ENCODE peak calls at places on chromosomes 7 and 10, in four cellular contexts. One of them, this sample, is unnamed.

GRCh38 chr10:24174014-24174413 is 34.9 kb upstream of the KIAA1217 start:
- DNase-seq in IMR-90: no peak
- DNase-seq in PC-3: peak; percentile 79
- DNase-seq in HCT116: no peak
- DNase-seq in this sample: no peak

GRCh38 chr7:149772236-149772820 is 1.1 kb downstream of the ZNF467 start:
- DNase-seq in IMR-90: no peak
- DNase-seq in PC-3: no peak
- DNase-seq in HCT116: no peak
- DNase-seq in this sample: no peak

GRCh38 chr7:80087051-80087767 is 47.4 kb upstream of the GNAI1 start:
- DNase-seq in HCT116: peak; percentile 27
- DNase-seq in IMR-90: peak; percentile 82
- DNase-seq in PC-3: peak; percentile 19
- DNase-seq in this sample: no peak

GRCh38 chr7:29336851-29337627 is 142.5 kb downstream of the CHN2 start:
- DNase-seq in PC-3: no peak
- DNase-seq in HCT116: no peak
- DNase-seq in IMR-90: no peak
- DNase-seq in this sample: peak; percentile 44

GRCh38 chr10:86368987-86369386 is 2.4 kb upstream of the GRID1 start:
- DNase-seq in HCT116: no peak
- DNase-seq in PC-3: no peak
- DNase-seq in IMR-90: no peak
- DNase-seq in this sample: peak; percentile 7

GRCh38 chr10:102299873-102300272 is 54.5 kb downstream of the GBF1 start:
- DNase-seq in PC-3: peak; percentile 33
- DNase-seq in IMR-90: peak; percentile 76
- DNase-seq in HCT116: no peak
- DNase-seq in this sample: no peak

GRCh38 chr10:75187961-75188426 is 22.6 kb upstream of the VDAC2 start:
- DNase-seq in IMR-90: peak; percentile 74
- DNase-seq in PC-3: peak; percentile 99
- DNase-seq in HCT116: peak; percentile 52
- DNase-seq in this sample: peak; percentile 65

GRCh38 chr7:37265006-37265405 is 183.7 kb downstream of the ELMO1 start:
- DNase-seq in HCT116: no peak
- DNase-seq in PC-3: no peak
- DNase-seq in IMR-90: no peak
- DNase-seq in this sample: no peak

GRCh38 chr7:81842361-81842760 is 72.5 kb upstream of the HGF start:
- DNase-seq in IMR-90: no peak
- DNase-seq in PC-3: no peak
- DNase-seq in HCT116: no peak
- DNase-seq in this sample: no peak

GRCh38 chr7:13062596-13062995 is 375.2 kb downstream of the ARL4A start:
- DNase-seq in HCT116: no peak
- DNase-seq in IMR-90: no peak
- DNase-seq in PC-3: no peak
- DNase-seq in this sample: no peak

GRCh38 chr10:22317121-22317370 is 858 bp downstream of the COMMD3 start:
- DNase-seq in HCT116: no peak
- DNase-seq in IMR-90: no peak
- DNase-seq in PC-3: no peak
- DNase-seq in this sample: no peak

GRCh38 chr10:66804911-66805310 is 120.9 kb upstream of the LRRTM3 start:
- DNase-seq in PC-3: no peak
- DNase-seq in HCT116: no peak
- DNase-seq in IMR-90: peak; percentile 12
- DNase-seq in this sample: no peak

GRCh38 chr7:727104-727805 is at the start of gene PRKAR1B:
- DNase-seq in HCT116: no peak
- DNase-seq in PC-3: peak; percentile 20
- DNase-seq in IMR-90: no peak
- DNase-seq in this sample: peak; percentile 54

GRCh38 chr7:28955723-28956607 is 2.2 kb downstream of the TRIL start:
- DNase-seq in HCT116: no peak
- DNase-seq in IMR-90: peak; percentile 4
- DNase-seq in PC-3: peak; percentile 80
- DNase-seq in this sample: peak; percentile 89

GRCh38 chr10:86194684-86195083 is 171.9 kb downstream of the GRID1 start:
- DNase-seq in HCT116: no peak
- DNase-seq in IMR-90: no peak
- DNase-seq in PC-3: no peak
- DNase-seq in this sample: no peak

GRCh38 chr10:50990568-50991495 is 83.5 kb upstream of the PRKG1 start:
- DNase-seq in HCT116: peak; percentile 45
- DNase-seq in PC-3: peak; percentile 87
- DNase-seq in IMR-90: peak; percentile 95
- DNase-seq in this sample: no peak

GRCh38 chr7:8113184-8113583 is 144.6 kb downstream of the GLCCI1 start:
- DNase-seq in PC-3: no peak
- DNase-seq in IMR-90: no peak
- DNase-seq in HCT116: no peak
- DNase-seq in this sample: no peak

GRCh38 chr7:151206914-151207313 is 3.4 kb downstream of the H2BK1 start:
- DNase-seq in PC-3: no peak
- DNase-seq in IMR-90: no peak
- DNase-seq in HCT116: no peak
- DNase-seq in this sample: no peak

GRCh38 chr7:19215421-19215820 is 70.2 kb upstream of the FERD3L start:
- DNase-seq in IMR-90: peak; percentile 88
- DNase-seq in HCT116: no peak
- DNase-seq in PC-3: peak; percentile 49
- DNase-seq in this sample: no peak

GRCh38 chr10:49118450-49118849 is 3.1 kb upstream of the VSTM4 start:
- DNase-seq in PC-3: no peak
- DNase-seq in IMR-90: no peak
- DNase-seq in HCT116: no peak
- DNase-seq in this sample: no peak

GRCh38 chr7:135260930-135261721 is 27.5 kb downstream of the STRA8 start:
- DNase-seq in HCT116: no peak
- DNase-seq in PC-3: no peak
- DNase-seq in IMR-90: peak; percentile 11
- DNase-seq in this sample: no peak

GRCh38 chr7:82714883-82715282 is 271.3 kb upstream of the CACNA2D1 start:
- DNase-seq in PC-3: no peak
- DNase-seq in HCT116: no peak
- DNase-seq in IMR-90: peak; percentile 46
- DNase-seq in this sample: no peak

GRCh38 chr10:14736600-14737081 is 38.1 kb downstream of the FAM107B start:
- DNase-seq in PC-3: no peak
- DNase-seq in IMR-90: peak; percentile 77
- DNase-seq in HCT116: no peak
- DNase-seq in this sample: no peak

GRCh38 chr10:63611078-63611477 is 89.9 kb downstream of the REEP3 start:
- DNase-seq in PC-3: peak; percentile 64
- DNase-seq in HCT116: no peak
- DNase-seq in IMR-90: peak; percentile 52
- DNase-seq in this sample: no peak

GRCh38 chr10:29256019-29256418 is 32.9 kb upstream of the LYZL1 start:
- DNase-seq in IMR-90: no peak
- DNase-seq in HCT116: no peak
- DNase-seq in PC-3: no peak
- DNase-seq in this sample: no peak

GRCh38 chr10:7608001-7608400 is 58.8 kb downstream of the ITIH5 start:
- DNase-seq in HCT116: no peak
- DNase-seq in PC-3: no peak
- DNase-seq in IMR-90: no peak
- DNase-seq in this sample: no peak

DNA sequence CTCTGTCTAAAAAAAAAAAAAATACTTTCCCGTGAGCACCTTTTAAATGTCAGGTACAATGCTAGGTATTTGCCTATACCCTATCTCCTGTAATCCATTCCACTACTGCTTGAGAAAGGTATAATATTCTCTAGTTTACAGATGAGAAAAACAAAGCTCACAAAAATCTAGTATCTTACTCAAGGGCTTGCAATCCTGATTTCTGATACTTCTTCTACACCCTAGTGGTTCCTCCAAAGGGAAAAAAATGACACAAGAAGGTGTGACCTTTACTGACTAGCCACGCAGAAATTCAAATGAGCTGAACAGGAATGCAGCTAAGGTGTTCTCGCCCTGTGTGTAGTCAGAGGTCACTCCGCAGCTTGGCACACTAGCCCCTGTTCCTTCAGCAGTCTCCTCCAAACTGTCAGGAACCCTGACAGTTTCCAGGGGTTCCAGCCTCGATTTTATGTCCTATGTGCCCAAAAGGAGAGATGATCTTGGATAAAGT is 59.5 kb upstream of the TM9SF3 start:
- DNase-seq in HCT116: no peak
- DNase-seq in PC-3: no peak
- DNase-seq in IMR-90: no peak
- DNase-seq in this sample: no peak
- H3K4me1 ChIP-seq in HCT116: peaks cover 11% of the 10 kb centered on the region
- H3K4me1 ChIP-seq in PC-3: no peaks in the 10 kb centered on the region
- H3K4me1 ChIP-seq in IMR-90: no peaks in the 10 kb centered on the region
- H3K4me1 ChIP-seq in this sample: peaks cover under 1% of the 10 kb centered on the region

GRCh38 chr10:78011065-78011464 is 18.2 kb downstream of the POLR3A start:
- DNase-seq in PC-3: no peak
- DNase-seq in IMR-90: no peak
- DNase-seq in HCT116: no peak
- DNase-seq in this sample: no peak

GRCh38 chr10:78010278-78010677 is 19.0 kb downstream of the POLR3A start:
- DNase-seq in IMR-90: no peak
- DNase-seq in HCT116: no peak
- DNase-seq in PC-3: no peak
- DNase-seq in this sample: no peak

GRCh38 chr10:78013564-78013963 is 15.8 kb downstream of the POLR3A start:
- DNase-seq in HCT116: no peak
- DNase-seq in PC-3: no peak
- DNase-seq in IMR-90: no peak
- DNase-seq in this sample: no peak

GRCh38 chr10:78007172-78007571 is 22.1 kb downstream of the POLR3A start:
- DNase-seq in IMR-90: no peak
- DNase-seq in HCT116: no peak
- DNase-seq in PC-3: peak; percentile 82
- DNase-seq in this sample: no peak

GRCh38 chr10:78009662-78010061 is 19.7 kb downstream of the POLR3A start:
- DNase-seq in PC-3: no peak
- DNase-seq in HCT116: no peak
- DNase-seq in IMR-90: no peak
- DNase-seq in this sample: no peak
- TF ChIP-seq CTCF in PC-3: no peak
- TF ChIP-seq CTCF in HCT116: no peak
- TF ChIP-seq CTCF in IMR-90: no peak
- TF ChIP-seq CTCF in this sample: no peak

DNA sequence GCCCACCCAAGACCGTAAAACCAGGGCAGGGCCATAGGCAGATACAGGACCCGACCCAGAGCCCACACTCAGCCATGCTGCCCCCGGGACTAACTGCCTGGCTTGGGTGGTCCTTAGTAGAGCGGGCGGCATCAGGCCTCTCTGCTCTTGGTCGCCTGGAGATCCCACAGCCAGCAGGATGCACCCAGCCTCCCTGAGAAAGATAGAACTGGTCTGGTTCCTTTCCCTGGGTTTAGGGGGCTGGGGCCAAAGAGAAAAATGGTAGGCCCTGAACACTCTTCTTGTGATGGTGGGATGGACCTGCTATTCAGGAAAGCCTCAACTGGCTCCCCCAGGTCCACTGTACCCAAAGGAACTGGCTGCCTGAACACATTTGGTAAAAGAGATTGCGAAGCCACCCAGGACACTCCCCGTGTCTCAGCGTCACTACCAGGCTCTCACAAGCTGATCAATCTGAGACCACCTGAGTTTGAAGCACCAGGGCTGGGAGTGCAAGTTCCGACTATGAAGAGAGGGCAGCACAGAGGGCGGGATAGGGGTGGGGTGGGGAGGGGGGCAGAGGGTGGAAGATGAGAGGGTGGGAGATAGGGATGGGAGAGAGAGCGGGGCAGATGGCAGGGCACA is 591.5 kb downstream of the DNAJB6 start:
- DNase-seq in HCT116: no peak
- DNase-seq in PC-3: no peak
- DNase-seq in IMR-90: no peak
- DNase-seq in this sample: no peak
- H3K4me1 ChIP-seq in HCT116: peaks cover 4% of the 10 kb centered on the region
- H3K4me1 ChIP-seq in PC-3: no peaks in the 10 kb centered on the region
- H3K4me1 ChIP-seq in IMR-90: no peaks in the 10 kb centered on the region
- H3K4me1 ChIP-seq in this sample: no peaks in the 10 kb centered on the region

GRCh38 chr7:144127714-144128334 is 4.8 kb downstream of the OR2A14 start:
- DNase-seq in PC-3: peak; percentile 88
- DNase-seq in HCT116: peak; percentile 85
- DNase-seq in IMR-90: peak; percentile 67
- DNase-seq in this sample: peak; percentile 95

GRCh38 chr7:144132262-144132661 is 9.3 kb downstream of the OR2A14 start:
- DNase-seq in HCT116: no peak
- DNase-seq in PC-3: no peak
- DNase-seq in IMR-90: no peak
- DNase-seq in this sample: no peak

GRCh38 chr7:144134116-144134515 is 11.1 kb downstream of the OR2A14 start:
- DNase-seq in HCT116: no peak
- DNase-seq in PC-3: no peak
- DNase-seq in IMR-90: no peak
- DNase-seq in this sample: no peak

GRCh38 chr7:144133307-144133706 is 10.3 kb downstream of the OR2A14 start:
- DNase-seq in HCT116: no peak
- DNase-seq in IMR-90: no peak
- DNase-seq in PC-3: no peak
- DNase-seq in this sample: no peak

GRCh38 chr7:144130730-144131129 is 7.8 kb downstream of the OR2A14 start:
- DNase-seq in HCT116: no peak
- DNase-seq in PC-3: no peak
- DNase-seq in IMR-90: no peak
- DNase-seq in this sample: no peak
- TF ChIP-seq CTCF in HCT116: no peak
- TF ChIP-seq CTCF in PC-3: no peak
- TF ChIP-seq CTCF in IMR-90: no peak
- TF ChIP-seq CTCF in this sample: no peak

GRCh38 chr7:116228241-116228640 is 17.9 kb downstream of the TES start:
- DNase-seq in PC-3: no peak
- DNase-seq in HCT116: no peak
- DNase-seq in IMR-90: no peak
- DNase-seq in this sample: no peak
- H3K4me1 ChIP-seq in PC-3: peaks cover 82% of the 10 kb centered on the region
- H3K4me1 ChIP-seq in HCT116: peaks cover 75% of the 10 kb centered on the region
- H3K4me1 ChIP-seq in IMR-90: peaks cover 30% of the 10 kb centered on the region
- H3K4me1 ChIP-seq in this sample: peaks cover 5% of the 10 kb centered on the region

GRCh38 chr10:26728957-26729356 is 31.5 kb downstream of the PDSS1 start:
- DNase-seq in IMR-90: no peak
- DNase-seq in PC-3: no peak
- DNase-seq in HCT116: no peak
- DNase-seq in this sample: no peak
- TF ChIP-seq CTCF in IMR-90: peak; percentile 14
- TF ChIP-seq CTCF in PC-3: peak; percentile 33
- TF ChIP-seq CTCF in HCT116: peak; percentile 6
- TF ChIP-seq CTCF in this sample: no peak